ENCODE peak calls at places on chromosomes 4 and X, in ten cellular contexts. J is frontal cortex; T is MM.1S; V is stimulated activated CD4-positive, alpha-beta T cell treated with anti-CD3 and anti-CD28 coated beads, Interleukin-12 subunit alpha, Interleukin-12 subunit beta, amount 100 ng/mL, for 24 hours; N is amniotic stem cell; R is astrocyte; A is psoas muscle; M is CD8-positive, alpha-beta memory T cell; Y is activated CD4-positive, alpha-beta T cell treated with anti-CD3 and anti-CD28 coated beads, Interleukin-2, amount 10 ng/mL, durations not matched to agents 7 days and 5 days; W is RCC 7860. O is an unnamed sample.

GRCh38 chr4:152534541-152535231 is 1.2 kb downstream of the FBXW7 start:
- DNase-seq in W (no peak), N (no peak), Y (peak), R (peak), A (peak), T (peak), J (peak), M (peak), V (peak), O (peak)

GRCh38 chr4:108601517-108601916 is 18.9 kb upstream of the RPL34 start:
- DNase-seq in N (no peak), M (no peak), V (no peak), T (no peak), Y (no peak), J (no peak), A (no peak), R (no peak), W (no peak), O (no peak)

GRCh38 chr4:158128540-158128939 is 44.3 kb downstream of the GASK1B start:
- DNase-seq in M (no peak), N (no peak), T (no peak), W (no peak), A (no peak), V (no peak), J (no peak), R (no peak), Y (no peak), O (no peak)

GRCh38 chr4:110411599-110412011 is 64.3 kb upstream of the ENPEP start:
- DNase-seq in Y (no peak), A (no peak), J (no peak), R (no peak), M (no peak), V (no peak), N (no peak), T (no peak), W (no peak), O (no peak)

GRCh38 chrX:106897259-106897658 is 5.9 kb downstream of the RIPPLY1 start:
- DNase-seq in R (peak), A (no peak), M (no peak), Y (no peak), V (no peak), N (no peak), J (no peak), T (no peak), W (peak), O (peak)

GRCh38 chr4:53023640-53024299 is 161.7 kb downstream of the RASL11B start:
- DNase-seq in R (no peak), N (no peak), Y (no peak), A (no peak), J (no peak), T (no peak), W (no peak), V (no peak), M (no peak), O (no peak)

GRCh38 chrX:63750846-63751245 is 34.2 kb downstream of the ARHGEF9 start:
- DNase-seq in V (no peak), M (no peak), N (no peak), A (no peak), T (no peak), W (no peak), Y (no peak), R (no peak), J (no peak), O (no peak)

GRCh38 chr4:110306363-110306762 is 107.9 kb upstream of the ELOVL6 start:
- DNase-seq in A (no peak), N (no peak), J (no peak), Y (no peak), W (no peak), R (peak), M (no peak), V (no peak), T (no peak), O (no peak)

GRCh38 chr4:147760695-147761094 is 28.8 kb downstream of the ARHGAP10 start:
- DNase-seq in Y (no peak), J (no peak), N (no peak), M (no peak), A (peak), T (no peak), V (no peak), R (no peak), W (no peak), O (no peak)

GRCh38 chrX:1248381-1249061 is 20.1 kb upstream of the CSF2RA start:
- DNase-seq in J (no peak), N (no peak), M (no peak), R (no peak), A (no peak), W (no peak), V (no peak), T (no peak), Y (peak), O (no peak)

GRCh38 chr4:169203891-169204290 is 66.9 kb downstream of the SH3RF1 start:
- DNase-seq in M (no peak), Y (no peak), A (no peak), T (no peak), N (no peak), J (no peak), R (no peak), W (no peak), V (no peak), O (no peak)

GRCh38 chrX:12794654-12795053 is 3.4 kb downstream of the PRPS2 start:
- DNase-seq in A (no peak), Y (no peak), V (no peak), N (no peak), R (no peak), M (no peak), W (no peak), T (no peak), J (no peak), O (no peak)